ENCODE peak calls at places on chromosomes 2 and 18, in six cellular contexts. U, M, O, E, G and J are unnamed samples.
A peak's percentile ranks its signal among the peaks of the same experiment; 100 is the strongest.

GRCh38 chr18:21669736-21670135 is 34.8 kb downstream of the ABHD3 start:
- DNase-seq in E (no peak), M (no peak), O (no peak), U (no peak), G (no peak), J (no peak)

GRCh38 chr2:27001851-27002369 is 30.9 kb upstream of the TMEM214 start:
- DNase-seq in E (no peak), U (no peak), G (no peak), M (no peak), O (no peak), J (no peak)

GRCh38 chr2:219384872-219385271 is 2.8 kb downstream of the DNPEP start:
- DNase-seq in U (no peak), E (no peak), G (no peak), O (no peak), M (no peak), J (no peak)

GRCh38 chr18:25111382-25112070 is 240.4 kb downstream of the ZNF521 start:
- DNase-seq in E (no peak), U (no peak), O (no peak), M (no peak), G (no peak), J (peak; percentile 75)

GRCh38 chr2:119389615-119390306 is 23.0 kb downstream of the DBI start:
- DNase-seq in G (peak; percentile 70), O (no peak), E (peak; percentile 67), M (peak; percentile 65), U (no peak), J (peak; percentile 25)

GRCh38 chr2:173456960-173457359 is 102.3 kb downstream of the CDCA7 start:
- DNase-seq in O (no peak), M (no peak), E (no peak), U (no peak), G (no peak), J (no peak)

GRCh38 chr2:159366538-159366937 is 80.0 kb upstream of the WDSUB1 start:
- DNase-seq in M (no peak), G (no peak), U (no peak), O (no peak), E (no peak), J (no peak)

GRCh38 chr2:150578481-150578880 is 91.0 kb upstream of the RND3 start:
- DNase-seq in M (no peak), G (no peak), U (no peak), O (no peak), E (no peak), J (no peak)

GRCh38 chr2:60339286-60339685 is 214.2 kb downstream of the BCL11A start:
- DNase-seq in M (no peak), G (no peak), O (no peak), E (no peak), U (no peak), J (no peak)

GRCh38 chr2:118852605-118853128 is 5.2 kb upstream of the EN1 start:
- DNase-seq in U (no peak), E (no peak), G (no peak), O (no peak), M (no peak), J (no peak)

GRCh38 chr2:64861338-64862000 is 127.7 kb upstream of the SLC1A4 start:
- DNase-seq in M (no peak), U (peak; percentile 42), G (no peak), O (no peak), E (no peak), J (no peak)

GRCh38 chr18:58838165-58838860 is 26.4 kb upstream of the ZNF532 start:
- DNase-seq in M (no peak), O (no peak), U (no peak), E (no peak), G (no peak), J (no peak)